ENCODE peak calls at places on chromosome 14, in eight cellular contexts. I is endothelial cell of umbilical vein, G is HCT116, R is A549, C is HepG2, M is GM12878, N is H1, W is K562. D is an unnamed sample.

GRCh38 chr14:100761481-100761880 is 34.8 kb downstream of the DLK1 start:
- DNase-seq in I (peak; percentile 66), G (peak; percentile 40), R (peak; percentile 24), C (no peak), M (no peak), N (no peak), W (no peak), D (peak; percentile 10)

GRCh38 chr14:78022059-78022458 is 148.1 kb upstream of the NRXN3 start:
- DNase-seq in I (peak; percentile 44), G (peak; percentile 67), R (peak; percentile 80), C (peak; percentile 54), M (peak; percentile 25), N (peak; percentile 68), W (peak; percentile 66), D (peak; percentile 78)

GRCh38 chr14:101408077-101408831 is 153.0 kb upstream of the DIO3 start:
- DNase-seq in I (no peak), G (no peak), R (no peak), C (no peak), M (no peak), N (no peak), W (no peak), D (no peak)

GRCh38 chr14:22333408-22334274 is 255.4 kb downstream of the DAD1 start:
- DNase-seq in I (peak; percentile 52), G (peak; percentile 79), R (peak; percentile 88), C (peak; percentile 91), M (no peak), N (no peak), W (peak; percentile 15), D (peak; percentile 32)

GRCh38 chr14:20583908-20584307 is 3.9 kb downstream of the RNASE11 start:
- DNase-seq in I (no peak), G (no peak), R (no peak), C (no peak), M (no peak), N (no peak), W (no peak), D (peak; percentile 87)

GRCh38 chr14:104795781-104796681 is 483 bp upstream of the AKT1 start:
- DNase-seq in I (no peak), G (no peak), R (no peak), C (peak; percentile 60), M (no peak), N (no peak), W (peak; percentile 33), D (peak; percentile 65)

GRCh38 chr14:105979446-105979845 is 453.1 kb downstream of the TMEM121 start:
- DNase-seq in I (no peak), G (no peak), R (no peak), C (no peak), M (no peak), N (no peak), W (no peak), D (no peak)

GRCh38 chr14:54594531-54594930 is 27.6 kb downstream of the SAMD4A start:
- DNase-seq in I (no peak), G (no peak), R (no peak), C (no peak), M (no peak), N (no peak), W (no peak), D (no peak)

GRCh38 chr14:103074699-103075341 is 9.2 kb upstream of the LBHD2 start:
- DNase-seq in I (no peak), G (no peak), R (peak; percentile 86), C (peak; percentile 70), M (no peak), N (no peak), W (peak; percentile 83), D (no peak)

GRCh38 chr14:96261772-96262485 is 5.9 kb downstream of the BDKRB1 start:
- DNase-seq in I (no peak), G (no peak), R (no peak), C (no peak), M (no peak), N (no peak), W (no peak), D (no peak)

GRCh38 chr14:64604854-64605253 is 55.1 kb downstream of the PPP1R36 start:
- DNase-seq in I (no peak), G (no peak), R (no peak), C (no peak), M (no peak), N (no peak), W (no peak), D (no peak)

GRCh38 chr14:104341532-104342434 is 203.4 kb downstream of the KIF26A start:
- DNase-seq in I (peak; percentile 40), G (peak; percentile 88), R (peak; percentile 87), C (peak; percentile 64), M (no peak), N (peak; percentile 68), W (peak; percentile 79), D (peak; percentile 25)

GRCh38 chr14:81164167-81164774 is 56.5 kb downstream of the GTF2A1 start:
- DNase-seq in I (peak; percentile 52), G (peak; percentile 83), R (peak; percentile 82), C (peak; percentile 78), M (peak; percentile 48), N (peak; percentile 63), W (peak; percentile 35), D (peak; percentile 90)

GRCh38 chr14:97827746-97828145 is 1030.6 kb downstream of the VRK1 start:
- DNase-seq in I (no peak), G (no peak), R (no peak), C (no peak), M (no peak), N (no peak), W (no peak), D (no peak)

GRCh38 chr14:76924363-76925151 is 98.3 kb downstream of the LRRC74A start:
- DNase-seq in I (no peak), G (no peak), R (peak; percentile 71), C (peak; percentile 36), M (no peak), N (peak; percentile 87), W (peak; percentile 20), D (no peak)

GRCh38 chr14:61704554-61704953 is 9.2 kb downstream of the HIF1A start:
- DNase-seq in I (no peak), G (no peak), R (no peak), C (no peak), M (no peak), N (no peak), W (no peak), D (no peak)

GRCh38 chr14:64720190-64720589 is 16.0 kb downstream of the PLEKHG3 start:
- DNase-seq in I (peak; percentile 34), G (peak; percentile 93), R (peak; percentile 92), C (peak; percentile 67), M (no peak), N (no peak), W (no peak), D (peak; percentile 31)

GRCh38 chr14:93049295-93049694 is 66.4 kb downstream of the ITPK1 start:
- DNase-seq in I (peak; percentile 33), G (no peak), R (peak; percentile 26), C (no peak), M (no peak), N (no peak), W (no peak), D (no peak)

GRCh38 chr14:93048843-93049242 is 66.9 kb downstream of the ITPK1 start:
- DNase-seq in I (no peak), G (no peak), R (no peak), C (no peak), M (no peak), N (no peak), W (no peak), D (no peak)

GRCh38 chr14:93050761-93051160 is 65.0 kb downstream of the ITPK1 start:
- DNase-seq in I (no peak), G (no peak), R (no peak), C (no peak), M (no peak), N (no peak), W (no peak), D (no peak)

GRCh38 chr14:93051600-93052546 is 63.9 kb downstream of the ITPK1 start:
- DNase-seq in I (no peak), G (no peak), R (no peak), C (no peak), M (no peak), N (peak; percentile 67), W (no peak), D (no peak)

DNA sequence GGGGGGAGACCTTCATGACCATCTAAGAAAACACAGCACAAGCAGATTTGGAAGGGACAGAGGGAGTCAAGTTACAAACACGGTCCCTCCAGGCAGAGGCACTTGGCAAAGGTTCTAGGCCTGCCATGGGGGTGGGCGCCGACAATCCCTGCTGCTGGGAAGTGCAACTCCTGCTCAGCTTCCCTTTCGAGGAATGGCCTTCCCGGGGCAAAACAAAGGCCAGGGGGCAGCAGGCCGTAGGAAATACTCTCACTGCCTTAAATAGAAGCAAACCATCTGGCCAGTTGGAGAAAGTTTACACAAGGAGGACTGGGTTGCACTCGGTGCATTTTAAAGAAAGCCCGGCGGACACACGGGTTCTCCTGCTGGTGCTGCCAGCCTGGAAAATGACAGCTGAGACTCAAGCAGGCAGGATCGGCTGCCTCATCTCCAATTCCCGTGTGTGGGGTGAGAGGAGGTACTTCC is 65.8 kb downstream of the ITPK1 start:
- DNase-seq in I (peak; percentile 82), G (no peak), R (no peak), C (no peak), M (no peak), N (no peak), W (no peak), D (no peak)
- TF ChIP-seq MAX in I (no peak), G (no peak), R (no peak), C (no peak), M (no peak), N (no peak), W (no peak), D (no peak)

GRCh38 chr14:23627961-23628360 is 8.2 kb upstream of the DHRS2 start:
- DNase-seq in I (no peak), G (no peak), R (no peak), C (no peak), M (no peak), N (no peak), W (no peak), D (no peak)
- TF ChIP-seq POLR2A in I (no peak), G (no peak), R (no peak), C (no peak), M (no peak), N (no peak), W (no peak), D (no peak)

GRCh38 chr14:68444449-68445168 is 348.3 kb downstream of the ZFP36L1 start:
- DNase-seq in I (peak; percentile 30), G (no peak), R (no peak), C (peak; percentile 20), M (no peak), N (no peak), W (no peak), D (no peak)
- TF ChIP-seq MAX in I (no peak), G (no peak), R (no peak), C (no peak), M (no peak), N (no peak), W (no peak), D (no peak)

DNA sequence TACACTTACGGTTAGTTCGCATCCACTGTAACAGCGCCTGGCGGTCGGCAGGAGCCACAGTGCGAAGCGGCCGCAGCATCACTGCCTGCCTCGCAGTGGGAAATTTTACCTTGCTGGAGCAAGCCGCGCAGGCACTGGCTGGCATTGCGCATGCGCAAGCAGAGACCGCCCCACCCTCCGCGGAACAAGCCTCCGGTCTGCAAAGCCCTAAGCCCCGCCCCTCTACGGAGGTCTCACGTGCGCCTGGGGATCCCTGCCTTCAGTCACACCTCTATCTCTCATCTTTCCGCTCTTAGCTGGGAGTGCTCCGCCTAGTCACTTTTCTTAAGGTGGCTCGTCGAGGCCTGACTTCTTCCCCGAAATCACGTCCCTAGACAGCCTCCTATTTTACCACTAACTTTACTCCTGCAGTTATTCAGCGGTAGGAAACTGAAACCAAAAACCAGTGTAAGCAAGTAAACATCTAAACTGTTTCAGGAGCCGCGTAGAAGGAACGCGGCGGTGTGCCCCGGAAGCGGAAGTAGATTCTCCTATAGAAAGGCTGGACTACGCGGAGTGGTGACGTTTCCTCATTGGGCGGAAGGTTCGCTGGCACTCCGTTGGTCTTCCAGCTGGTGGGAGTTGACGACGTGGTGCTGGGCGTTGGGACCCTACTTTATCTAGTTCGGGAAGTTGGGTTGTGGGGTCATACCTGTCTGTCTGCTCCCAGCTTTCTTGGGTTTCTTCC is at the start of gene SRP54:
- DNase-seq in I (peak; percentile 98), G (peak; percentile 97), R (peak; percentile 99), C (peak; percentile 100), M (peak; percentile 95), N (peak; percentile 98), W (peak; percentile 94), D (peak; percentile 98)
- TF ChIP-seq POLR2A in I (peak; percentile 91), G (peak; percentile 91), R (peak; percentile 98), C (peak; percentile 99), M (peak; percentile 87), N (peak; percentile 81), W (peak; percentile 86), D (peak; percentile 67)